ENCODE peak calls at places on chromosomes 12 and 14, in seven cellular contexts. R, K, C, M, V, T and U are unnamed samples.

GRCh38 chr14:75138492-75138891 is 11.6 kb upstream of the NEK9 start:
- DNase-seq in M (no peak), R (no peak), T (no peak), C (no peak), K (no peak), V (no peak), U (no peak)

GRCh38 chr12:52074656-52075408 is 4.7 kb upstream of the SMIM41 start:
- DNase-seq in T (no peak), R (peak), K (no peak), C (no peak), V (no peak), M (no peak), U (no peak)

GRCh38 chr12:126055521-126055920 is 990.3 kb downstream of the AACS start:
- DNase-seq in K (no peak), M (no peak), R (no peak), V (no peak), T (peak), C (peak), U (peak)

GRCh38 chr12:66280573-66280972 is 21.7 kb upstream of the HELB start:
- DNase-seq in M (no peak), K (no peak), C (no peak), R (no peak), T (no peak), V (no peak), U (no peak)

GRCh38 chr12:15757553-15758255 is 31.5 kb downstream of the EPS8 start:
- DNase-seq in T (peak), V (no peak), M (no peak), R (no peak), K (peak), C (peak), U (no peak)

GRCh38 chr12:67452119-67452805 is 183.1 kb downstream of the CAND1 start:
- DNase-seq in T (no peak), R (no peak), K (no peak), M (no peak), C (no peak), V (no peak), U (no peak)

GRCh38 chr12:59396519-59396918 is 199.3 kb upstream of the SLC16A7 start:
- DNase-seq in R (no peak), C (no peak), V (no peak), T (no peak), M (no peak), K (no peak), U (no peak)

GRCh38 chr12:65759735-65760134 is 64.5 kb upstream of the HMGA2 start:
- DNase-seq in M (no peak), V (no peak), R (no peak), T (no peak), K (no peak), C (no peak), U (no peak)

GRCh38 chr14:68951051-68951797 is 27.9 kb downstream of the ACTN1 start:
- DNase-seq in K (peak), R (no peak), V (peak), M (no peak), C (peak), T (peak), U (peak)

GRCh38 chr12:66725031-66725430 is 46.2 kb upstream of the GRIP1 start:
- DNase-seq in C (no peak), M (no peak), V (no peak), T (no peak), R (no peak), K (no peak), U (no peak)

GRCh38 chr12:6752181-6752930 is 585 bp downstream of the MLF2 start:
- DNase-seq in V (no peak), K (peak), T (no peak), C (peak), R (no peak), M (peak), U (no peak)

GRCh38 chr12:54300732-54301427 is at the start of gene NFE2:
- DNase-seq in V (peak), R (peak), T (peak), M (peak), K (no peak), C (peak), U (peak)

GRCh38 chr14:35600253-35600652 is 66.3 kb downstream of the INSM2 start:
- DNase-seq in T (no peak), K (no peak), V (no peak), C (no peak), R (no peak), M (no peak), U (no peak)

GRCh38 chr12:1575287-1575798 is 19.0 kb downstream of the FBXL14 start:
- DNase-seq in R (no peak), V (no peak), K (no peak), T (peak), M (no peak), C (no peak), U (no peak)

DNA sequence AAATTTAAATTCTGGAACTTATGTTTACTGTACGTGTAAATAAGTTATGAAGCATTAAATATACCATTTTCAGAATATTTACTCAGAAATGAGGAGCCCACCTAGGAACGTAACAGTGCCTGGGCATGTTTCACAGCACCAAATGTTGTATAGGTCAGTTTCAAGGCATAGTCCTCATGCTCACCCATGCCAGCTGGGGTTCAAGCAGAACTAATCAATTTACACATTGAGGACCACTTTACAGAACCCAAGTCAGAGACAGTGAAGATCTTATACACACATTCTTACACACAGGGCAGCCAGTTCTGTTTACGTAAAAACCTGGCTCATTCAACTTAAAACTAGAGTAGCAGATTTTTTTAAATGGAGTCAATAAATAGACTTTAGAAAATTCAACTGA is 2.0 kb downstream of the KICS2 start:
- DNase-seq in R (no peak), T (no peak), C (no peak), V (no peak), K (no peak), M (no peak), U (no peak)
- TF ChIP-seq CTCF in R (no peak), T (no peak), C (no peak), V (no peak), K (no peak), M (no peak), U (no peak)

DNA sequence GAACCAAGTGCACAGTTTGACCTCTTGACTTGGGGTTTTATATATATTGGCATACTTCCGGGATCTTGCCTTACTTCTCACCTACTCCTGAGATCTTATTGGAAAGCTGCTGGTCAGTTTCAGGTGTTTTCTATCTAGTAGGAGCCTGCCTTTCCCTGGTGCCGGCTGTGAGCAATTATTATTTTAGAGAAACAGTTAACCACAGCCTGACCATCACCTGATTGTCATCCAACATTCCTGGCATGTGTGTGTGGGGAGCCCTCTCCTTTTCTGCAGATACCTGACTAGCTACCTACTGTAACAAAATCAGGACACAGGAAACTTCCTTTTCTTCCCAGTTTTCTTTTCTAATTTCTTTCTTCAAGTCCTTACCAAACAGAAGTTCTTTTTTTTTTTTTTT is 220.4 kb downstream of the ATP23 start:
- DNase-seq in R (no peak), C (no peak), T (no peak), V (no peak), M (no peak), K (no peak), U (no peak)
- H3K4me3 ChIP-seq in R (no peak), C (no peak), T (no peak), V (no peak), M (no peak), K (no peak), U (no peak)

DNA sequence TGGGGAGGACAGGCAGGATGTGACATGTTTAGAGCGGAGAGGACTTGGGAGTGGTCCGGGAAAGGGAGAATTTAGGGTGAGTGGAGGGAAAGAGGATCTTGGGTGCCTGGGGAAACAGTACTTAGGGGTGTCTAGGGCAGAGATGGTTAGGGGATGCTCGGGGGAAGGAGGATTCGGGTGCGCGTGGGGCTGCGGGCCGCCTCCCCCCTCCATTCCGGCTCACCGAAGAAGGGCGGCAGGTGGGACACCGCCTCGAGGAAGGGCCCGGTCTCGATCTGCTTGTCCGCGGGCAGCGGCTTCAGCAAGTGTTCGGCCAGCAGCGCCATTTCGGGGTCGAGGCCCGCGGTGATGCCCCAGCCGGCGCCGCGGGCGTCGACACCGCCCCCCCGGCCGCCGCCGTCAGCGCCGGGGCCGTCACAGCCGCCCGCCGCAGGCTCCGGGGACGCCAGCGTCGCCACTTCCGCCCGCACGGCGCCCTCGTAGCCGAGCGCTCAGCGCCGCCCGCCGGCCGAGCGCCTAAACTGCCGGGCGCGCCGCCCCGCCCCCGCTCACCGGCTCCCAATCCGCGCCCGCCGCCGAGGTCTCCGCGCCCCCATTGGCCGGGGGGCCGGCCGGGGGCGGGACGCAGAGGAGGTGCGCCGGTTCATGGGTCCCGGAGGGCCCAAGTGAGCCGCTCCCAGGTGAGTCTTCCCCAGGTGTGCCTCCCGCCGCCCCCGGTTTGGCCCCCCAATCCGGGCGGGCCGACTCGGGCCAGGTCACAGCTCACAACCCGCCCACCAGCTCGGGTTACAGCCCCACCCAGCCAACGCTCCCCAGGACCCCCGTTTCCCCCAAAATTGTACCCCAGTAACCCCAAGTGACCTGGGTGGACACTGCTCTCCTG is at the start of gene GLTP:
- DNase-seq in R (peak), T (peak), M (peak), K (peak), V (peak), C (peak), U (peak)
- TF ChIP-seq CTCF in R (no peak), T (no peak), M (no peak), K (no peak), V (peak), C (no peak), U (no peak)

DNA sequence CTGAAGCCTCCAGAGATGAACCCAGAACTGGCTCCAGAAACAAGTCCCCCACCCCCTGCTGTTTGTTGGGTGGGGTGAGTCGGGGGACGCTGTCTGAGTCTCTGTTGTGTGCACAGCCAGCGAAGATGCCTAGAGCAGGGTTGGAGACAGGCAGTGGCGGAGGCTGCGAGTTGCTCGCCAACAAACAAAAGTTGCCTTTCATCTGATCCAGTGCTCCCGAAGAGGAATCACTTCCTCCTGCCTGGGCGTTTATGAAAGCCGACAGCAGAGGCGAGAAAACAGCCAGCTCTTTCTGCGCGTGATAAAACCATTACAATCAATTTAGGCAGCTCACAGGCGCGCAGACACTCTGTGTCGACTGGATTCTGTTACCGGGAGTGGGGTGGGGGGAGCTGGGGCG is 678.7 kb downstream of the MED13L start:
- DNase-seq in C (no peak), R (no peak), V (no peak), T (no peak), M (peak), K (peak), U (no peak)
- H3K4me3 ChIP-seq in C (no peak), R (no peak), V (peak), T (no peak), M (no peak), K (no peak), U (no peak)

DNA sequence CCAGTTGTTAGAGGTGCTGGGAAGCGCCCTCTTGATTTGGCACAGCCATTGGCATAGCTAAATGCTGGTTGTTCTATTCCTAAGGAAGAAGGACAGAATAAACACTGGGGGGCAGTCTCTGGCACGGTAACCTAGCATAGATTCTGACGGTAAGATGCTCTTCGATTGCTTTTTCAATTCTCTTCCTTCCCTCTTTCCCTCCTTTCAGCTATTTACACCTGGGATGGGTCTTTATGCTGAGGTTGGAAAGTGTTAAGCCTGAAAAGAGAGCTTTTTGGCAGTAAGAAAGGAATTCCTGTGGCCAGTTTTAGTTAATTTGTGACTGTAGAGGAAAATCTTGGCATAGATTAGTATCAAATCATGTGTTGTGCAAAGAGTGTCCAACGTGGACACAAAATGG is 162.8 kb downstream of the SNAPC1 start:
- DNase-seq in M (peak), K (no peak), V (no peak), T (no peak), C (peak), R (no peak), U (peak)
- TF ChIP-seq CTCF in M (peak), K (no peak), V (no peak), T (no peak), C (peak), R (no peak), U (no peak)

GRCh38 chr12:113466770-113467153 is 4.9 kb downstream of the LHX5 start:
- DNase-seq in K (no peak), R (no peak), C (no peak), M (no peak), V (no peak), T (no peak), U (no peak)
- H3K4me3 ChIP-seq in K (no peak), R (no peak), C (peak), M (peak), V (peak), T (no peak), U (no peak)

GRCh38 chr12:31021181-31021580 is 52.5 kb upstream of the DDX11 start:
- DNase-seq in T (no peak), R (no peak), V (no peak), M (no peak), C (no peak), K (no peak), U (no peak)

GRCh38 chr12:31023271-31023724 is 50.4 kb upstream of the DDX11 start:
- DNase-seq in M (no peak), T (no peak), V (no peak), C (no peak), K (no peak), R (no peak), U (no peak)

GRCh38 chr12:31019561-31020308 is 53.9 kb upstream of the DDX11 start:
- DNase-seq in V (no peak), C (no peak), M (no peak), R (no peak), K (no peak), T (no peak), U (no peak)

GRCh38 chr12:31020385-31021166 is 53.1 kb upstream of the DDX11 start:
- DNase-seq in M (no peak), C (no peak), T (no peak), K (no peak), R (no peak), V (no peak), U (no peak)

DNA sequence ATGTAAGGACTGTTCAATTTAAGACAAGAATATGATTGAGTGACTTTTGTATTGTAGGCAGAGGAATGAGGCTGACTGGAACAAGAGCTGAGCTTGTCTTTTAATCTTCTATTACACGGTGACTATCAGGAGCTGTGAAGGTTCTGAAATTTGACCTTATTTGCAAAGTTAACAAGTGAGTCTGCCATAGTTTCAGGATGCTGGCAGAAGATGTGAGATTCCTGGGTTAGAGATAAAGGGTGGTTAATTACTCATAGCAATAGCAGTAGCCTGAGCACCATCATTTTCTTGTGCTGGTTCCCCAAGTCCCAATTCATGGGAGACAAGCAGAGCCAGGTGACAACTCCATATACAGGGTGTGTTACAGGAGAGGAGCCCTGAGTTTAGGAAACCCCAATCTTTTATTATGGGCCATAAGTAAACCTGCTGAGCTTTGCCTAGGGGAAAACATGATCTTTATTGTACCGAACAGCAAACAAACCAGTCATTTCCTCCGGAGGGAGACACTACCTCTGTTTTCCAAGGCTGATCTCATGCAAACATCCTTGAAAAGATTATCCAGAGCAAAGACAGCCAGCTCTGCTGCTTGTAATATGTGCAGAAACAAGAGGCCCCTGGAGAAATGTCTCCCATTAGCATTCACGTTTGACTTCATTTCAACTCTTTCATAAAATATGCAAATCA is 51.7 kb upstream of the DDX11 start:
- DNase-seq in V (no peak), C (no peak), M (no peak), K (no peak), R (no peak), T (no peak), U (no peak)
- TF ChIP-seq CTCF in V (no peak), C (no peak), M (no peak), K (no peak), R (no peak), T (no peak), U (peak)

DNA sequence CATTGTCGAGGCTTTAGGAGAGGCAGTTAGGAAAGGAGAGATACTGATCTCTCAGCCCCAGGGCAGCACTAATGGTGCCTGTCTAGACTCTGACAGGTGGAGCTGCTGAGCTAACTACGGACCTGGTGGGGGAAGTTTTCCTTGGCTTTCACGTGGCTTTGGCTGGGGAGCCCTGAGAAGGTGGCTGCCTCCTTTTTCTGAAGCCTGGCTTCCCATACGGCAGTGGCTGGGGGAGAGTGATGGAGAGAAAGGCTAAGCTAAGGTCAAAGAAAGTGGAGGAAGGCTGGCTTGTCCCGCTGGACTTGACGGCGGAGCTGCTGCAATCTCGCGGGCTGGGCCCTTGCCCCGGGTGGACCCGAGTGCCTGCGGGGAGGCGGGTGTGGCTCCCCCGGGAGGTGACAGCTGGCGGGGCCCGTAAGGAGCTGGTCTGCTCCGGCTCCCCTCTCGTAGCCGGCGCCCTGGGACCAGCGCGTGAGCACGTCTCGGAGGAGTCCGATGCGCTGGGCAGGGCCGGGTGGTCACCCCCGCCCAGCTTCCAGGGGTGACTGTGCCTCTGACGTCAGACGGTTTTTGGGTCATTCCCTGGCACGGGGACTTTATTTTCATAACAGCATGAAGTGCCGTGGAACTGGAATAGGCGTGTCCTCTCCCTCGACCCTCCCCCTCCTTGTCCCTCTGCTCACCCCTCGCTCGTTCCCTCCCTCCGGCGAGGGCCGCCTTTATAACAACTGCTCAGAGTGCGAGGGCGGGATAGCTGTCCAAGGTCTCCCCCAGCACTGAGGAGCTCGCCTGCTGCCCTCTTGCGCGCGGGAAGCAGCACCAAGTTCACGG is at the start of gene GPRC5A:
- DNase-seq in K (peak), T (peak), M (peak), V (peak), R (peak), C (peak), U (peak)
- H3K4me3 ChIP-seq in K (peak), T (peak), M (peak), V (peak), R (peak), C (peak), U (peak)